ENCODE peak calls at places on chromosomes 11 and 22, in four cellular contexts. One of them, this sample, is unnamed.

GRCh38 chr11:67524480-67524808 is 1.2 kb upstream of the CABP2 start:
- DNase-seq in neural crest cell: no peak
- DNase-seq in HCT116: no peak
- DNase-seq in epithelial cell of esophagus: no peak
- DNase-seq in this sample: no peak

GRCh38 chr11:122910775-122911174 is 28.2 kb downstream of the JHY start:
- DNase-seq in epithelial cell of esophagus: peak
- DNase-seq in neural crest cell: no peak
- DNase-seq in HCT116: peak
- DNase-seq in this sample: no peak

GRCh38 chr11:121318848-121319834 is 26.6 kb downstream of the SC5D start:
- DNase-seq in neural crest cell: peak
- DNase-seq in HCT116: peak
- DNase-seq in epithelial cell of esophagus: peak
- DNase-seq in this sample: peak

GRCh38 chr11:134124660-134125451 is 56.0 kb downstream of the JAM3 start:
- DNase-seq in epithelial cell of esophagus: no peak
- DNase-seq in neural crest cell: peak
- DNase-seq in HCT116: no peak
- DNase-seq in this sample: peak

GRCh38 chr22:22884010-22884887 is 3.4 kb upstream of the IGLL5 start:
- DNase-seq in epithelial cell of esophagus: peak
- DNase-seq in HCT116: peak
- DNase-seq in neural crest cell: peak
- DNase-seq in this sample: peak

GRCh38 chr11:76515494-76515893 is 70.7 kb downstream of the EMSY start:
- DNase-seq in epithelial cell of esophagus: no peak
- DNase-seq in neural crest cell: no peak
- DNase-seq in HCT116: no peak
- DNase-seq in this sample: no peak

GRCh38 chr11:134612416-134613030 is 200.5 kb upstream of the B3GAT1 start:
- DNase-seq in epithelial cell of esophagus: no peak
- DNase-seq in HCT116: no peak
- DNase-seq in neural crest cell: no peak
- DNase-seq in this sample: no peak

GRCh38 chr11:79353706-79354105 is 87.1 kb downstream of the TENM4 start:
- DNase-seq in epithelial cell of esophagus: no peak
- DNase-seq in neural crest cell: no peak
- DNase-seq in HCT116: no peak
- DNase-seq in this sample: no peak

GRCh38 chr11:18527512-18527911 is 770 bp upstream of the TSG101 start:
- DNase-seq in HCT116: no peak
- DNase-seq in neural crest cell: no peak
- DNase-seq in epithelial cell of esophagus: peak
- DNase-seq in this sample: no peak

GRCh38 chr11:24880962-24881361 is 384.1 kb downstream of the LUZP2 start:
- DNase-seq in epithelial cell of esophagus: no peak
- DNase-seq in neural crest cell: no peak
- DNase-seq in HCT116: no peak
- DNase-seq in this sample: no peak

GRCh38 chr11:125167954-125168821 is 3.6 kb downstream of the PKNOX2 start:
- DNase-seq in HCT116: no peak
- DNase-seq in neural crest cell: no peak
- DNase-seq in epithelial cell of esophagus: no peak
- DNase-seq in this sample: no peak

GRCh38 chr22:23893446-23893956 is 682 bp upstream of the MIF start:
- DNase-seq in neural crest cell: no peak
- DNase-seq in epithelial cell of esophagus: no peak
- DNase-seq in HCT116: no peak
- DNase-seq in this sample: no peak

GRCh38 chr11:126194121-126194543 is 17.3 kb downstream of the RPUSD4 start:
- DNase-seq in epithelial cell of esophagus: peak
- DNase-seq in neural crest cell: peak
- DNase-seq in HCT116: no peak
- DNase-seq in this sample: peak

GRCh38 chr22:50197000-50197800 is 3.6 kb upstream of the SELENOO start:
- DNase-seq in HCT116: no peak
- DNase-seq in epithelial cell of esophagus: no peak
- DNase-seq in neural crest cell: no peak
- DNase-seq in this sample: no peak

GRCh38 chr11:102436546-102436945 is 16.0 kb downstream of the TMEM123 start:
- DNase-seq in epithelial cell of esophagus: no peak
- DNase-seq in neural crest cell: no peak
- DNase-seq in HCT116: no peak
- DNase-seq in this sample: no peak

GRCh38 chr11:126100681-126101080 is 38.0 kb upstream of the CDON start:
- DNase-seq in neural crest cell: no peak
- DNase-seq in HCT116: no peak
- DNase-seq in epithelial cell of esophagus: no peak
- DNase-seq in this sample: no peak

GRCh38 chr11:126963115-126963514 is 37.5 kb downstream of the KIRREL3 start:
- DNase-seq in epithelial cell of esophagus: no peak
- DNase-seq in HCT116: no peak
- DNase-seq in neural crest cell: no peak
- DNase-seq in this sample: peak

GRCh38 chr11:1872267-1872985 is 19.3 kb downstream of the PRR33 start:
- DNase-seq in neural crest cell: no peak
- DNase-seq in HCT116: no peak
- DNase-seq in epithelial cell of esophagus: no peak
- DNase-seq in this sample: no peak

GRCh38 chr11:17538054-17538453 is 6.2 kb downstream of the USH1C start:
- DNase-seq in neural crest cell: no peak
- DNase-seq in epithelial cell of esophagus: no peak
- DNase-seq in HCT116: no peak
- DNase-seq in this sample: no peak

GRCh38 chr11:79336740-79337517 is 103.9 kb downstream of the TENM4 start:
- DNase-seq in neural crest cell: no peak
- DNase-seq in epithelial cell of esophagus: no peak
- DNase-seq in HCT116: no peak
- DNase-seq in this sample: no peak

GRCh38 chr11:1502971-1503707 is 16.6 kb upstream of the MOB2 start:
- DNase-seq in HCT116: no peak
- DNase-seq in epithelial cell of esophagus: no peak
- DNase-seq in neural crest cell: no peak
- DNase-seq in this sample: no peak

GRCh38 chr11:69540118-69541000 is 58.9 kb downstream of the LINC01488 start:
- DNase-seq in epithelial cell of esophagus: no peak
- DNase-seq in neural crest cell: no peak
- DNase-seq in HCT116: no peak
- DNase-seq in this sample: no peak

GRCh38 chr11:75562836-75563484 is 907 bp downstream of the SERPINH1 start:
- DNase-seq in epithelial cell of esophagus: peak
- DNase-seq in HCT116: no peak
- DNase-seq in neural crest cell: peak
- DNase-seq in this sample: peak

GRCh38 chr11:129842138-129842537 is 26.5 kb downstream of the TMEM45B start:
- DNase-seq in HCT116: no peak
- DNase-seq in neural crest cell: no peak
- DNase-seq in epithelial cell of esophagus: no peak
- DNase-seq in this sample: no peak

GRCh38 chr11:118200901-118201680 is 23.7 kb downstream of the JAML start:
- DNase-seq in HCT116: no peak
- DNase-seq in neural crest cell: no peak
- DNase-seq in epithelial cell of esophagus: no peak
- DNase-seq in this sample: no peak

GRCh38 chr11:17414317-17414737 is 25.9 kb upstream of the KCNJ11 start:
- DNase-seq in HCT116: no peak
- DNase-seq in neural crest cell: no peak
- DNase-seq in epithelial cell of esophagus: no peak
- DNase-seq in this sample: no peak

GRCh38 chr11:32870676-32871075 is 21.9 kb upstream of the QSER1 start:
- DNase-seq in HCT116: no peak
- DNase-seq in epithelial cell of esophagus: peak
- DNase-seq in neural crest cell: no peak
- DNase-seq in this sample: peak

GRCh38 chr22:39130892-39131855 is 21.3 kb downstream of the CBX7 start:
- DNase-seq in HCT116: no peak
- DNase-seq in neural crest cell: peak
- DNase-seq in epithelial cell of esophagus: no peak
- DNase-seq in this sample: no peak

GRCh38 chr22:38136607-38137006 is 26.1 kb upstream of the BAIAP2L2 start:
- DNase-seq in epithelial cell of esophagus: no peak
- DNase-seq in neural crest cell: no peak
- DNase-seq in HCT116: no peak
- DNase-seq in this sample: no peak

GRCh38 chr22:19111584-19111983 is 10.6 kb downstream of the DGCR2 start:
- DNase-seq in neural crest cell: no peak
- DNase-seq in HCT116: no peak
- DNase-seq in epithelial cell of esophagus: no peak
- DNase-seq in this sample: no peak
- TF ChIP-seq CTCF in neural crest cell: no peak
- TF ChIP-seq CTCF in HCT116: no peak
- TF ChIP-seq CTCF in epithelial cell of esophagus: no peak
- TF ChIP-seq CTCF in this sample: no peak

GRCh38 chr11:88480217-88480616 is 142.7 kb upstream of the CTSC start:
- DNase-seq in neural crest cell: no peak
- DNase-seq in HCT116: no peak
- DNase-seq in epithelial cell of esophagus: peak
- DNase-seq in this sample: no peak
- TF ChIP-seq CTCF in neural crest cell: no peak
- TF ChIP-seq CTCF in HCT116: no peak
- TF ChIP-seq CTCF in epithelial cell of esophagus: no peak
- TF ChIP-seq CTCF in this sample: no peak

GRCh38 chr11:11988862-11989261 is 19.6 kb downstream of the DKK3 start:
- DNase-seq in neural crest cell: no peak
- DNase-seq in HCT116: no peak
- DNase-seq in epithelial cell of esophagus: no peak
- DNase-seq in this sample: no peak

GRCh38 chr11:11985954-11986949 is 22.2 kb downstream of the DKK3 start:
- DNase-seq in neural crest cell: no peak
- DNase-seq in epithelial cell of esophagus: no peak
- DNase-seq in HCT116: no peak
- DNase-seq in this sample: no peak

GRCh38 chr11:11985016-11985715 is 23.3 kb downstream of the DKK3 start:
- DNase-seq in HCT116: no peak
- DNase-seq in neural crest cell: no peak
- DNase-seq in epithelial cell of esophagus: peak
- DNase-seq in this sample: no peak

GRCh38 chr11:11988099-11988651 is 20.3 kb downstream of the DKK3 start:
- DNase-seq in epithelial cell of esophagus: peak
- DNase-seq in HCT116: no peak
- DNase-seq in neural crest cell: no peak
- DNase-seq in this sample: no peak

DNA sequence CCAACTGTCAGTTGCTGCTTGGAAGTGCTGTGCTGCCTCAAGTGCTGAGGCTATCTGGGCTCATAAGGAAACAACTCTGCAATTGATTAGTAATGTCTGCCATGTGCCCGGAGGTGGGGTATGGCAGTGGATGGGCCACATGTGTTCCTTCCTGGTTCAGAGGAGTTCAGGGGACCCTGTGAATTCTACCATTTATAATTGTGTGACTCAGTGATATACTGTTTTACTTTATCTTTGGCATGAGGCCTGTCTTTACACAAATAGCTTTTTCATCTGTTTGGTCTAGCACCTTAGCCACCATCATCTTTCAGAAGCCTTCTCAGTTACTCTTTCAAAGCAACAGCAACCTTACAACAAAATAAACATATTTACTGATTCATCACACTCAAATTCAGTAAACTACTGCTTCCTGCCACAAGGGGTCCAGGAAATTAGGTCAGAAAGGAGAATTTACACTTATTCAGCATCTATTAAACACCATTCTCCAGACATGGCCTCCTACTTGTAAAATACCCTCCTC is 20.9 kb downstream of the DKK3 start:
- DNase-seq in neural crest cell: no peak
- DNase-seq in epithelial cell of esophagus: peak
- DNase-seq in HCT116: no peak
- DNase-seq in this sample: peak
- TF ChIP-seq CTCF in neural crest cell: peak
- TF ChIP-seq CTCF in epithelial cell of esophagus: peak
- TF ChIP-seq CTCF in HCT116: peak
- TF ChIP-seq CTCF in this sample: no peak

GRCh38 chr11:61695917-61696316 is 15.7 kb downstream of the DAGLA start:
- DNase-seq in neural crest cell: no peak
- DNase-seq in epithelial cell of esophagus: peak
- DNase-seq in HCT116: no peak
- DNase-seq in this sample: peak
- TF ChIP-seq CTCF in neural crest cell: no peak
- TF ChIP-seq CTCF in epithelial cell of esophagus: peak
- TF ChIP-seq CTCF in HCT116: no peak
- TF ChIP-seq CTCF in this sample: no peak

GRCh38 chr11:15901046-15901445 is 455.3 kb downstream of the SOX6 start:
- DNase-seq in neural crest cell: no peak
- DNase-seq in HCT116: no peak
- DNase-seq in epithelial cell of esophagus: no peak
- DNase-seq in this sample: peak
- TF ChIP-seq CTCF in neural crest cell: no peak
- TF ChIP-seq CTCF in HCT116: no peak
- TF ChIP-seq CTCF in epithelial cell of esophagus: no peak
- TF ChIP-seq CTCF in this sample: peak

This sample was measured in Calu3.